ENCODE peak calls at places on chromosomes 6 and 20, in six cellular contexts. X is stomach, E is HepG2, K is SK-N-SH, T is transverse colon, F is suprapubic skin. P is an unnamed sample.

GRCh38 chr6:73712536-73712935 is 16.5 kb downstream of the CD109 start:
- DNase-seq in E (no peak), T (no peak), K (no peak), F (no peak), X (no peak), P (no peak)

GRCh38 chr6:43900560-43901329 is 130.7 kb downstream of the VEGFA start:
- DNase-seq in F (no peak), E (peak; percentile 57), X (no peak), K (no peak), T (no peak), P (no peak)

GRCh38 chr6:110412258-110412839 is 3.0 kb downstream of the DDO start:
- DNase-seq in X (no peak), E (no peak), K (no peak), T (no peak), F (no peak), P (no peak)

GRCh38 chr6:72620866-72621242 is 1.0 kb upstream of the KCNQ5 start:
- DNase-seq in T (no peak), F (no peak), K (peak; percentile 12), E (no peak), X (no peak), P (no peak)

GRCh38 chr20:15902493-15902892 is 670.8 kb downstream of the KIF16B start:
- DNase-seq in T (no peak), E (no peak), K (no peak), X (no peak), F (no peak), P (no peak)

GRCh38 chr6:2810092-2810671 is 31.5 kb downstream of the SERPINB1 start:
- DNase-seq in E (no peak), T (peak; percentile 64), X (peak; percentile 53), K (no peak), F (no peak), P (no peak)

GRCh38 chr20:43977962-43978361 is 63.3 kb downstream of the TOX2 start:
- DNase-seq in K (no peak), E (no peak), F (peak; percentile 4), T (no peak), X (no peak), P (no peak)

GRCh38 chr6:32293695-32294094 is 69.8 kb upstream of the NOTCH4 start:
- DNase-seq in T (no peak), E (no peak), F (no peak), K (no peak), X (no peak), P (no peak)

GRCh38 chr6:158071121-158072082 is 89.7 kb downstream of the SYNJ2 start:
- DNase-seq in T (no peak), F (no peak), E (no peak), X (no peak), K (peak; percentile 44), P (peak; percentile 51)

GRCh38 chr6:131387706-131388455 is 185.1 kb upstream of the ARG1 start:
- DNase-seq in X (no peak), K (no peak), T (no peak), E (no peak), F (no peak), P (no peak)

GRCh38 chr20:22232923-22233322 is 351.4 kb downstream of the FOXA2 start:
- DNase-seq in F (no peak), E (no peak), T (no peak), X (no peak), K (no peak), P (no peak)

GRCh38 chr6:95203153-95203754 is 374.1 kb upstream of the MANEA start:
- DNase-seq in F (no peak), X (no peak), T (no peak), E (peak; percentile 10), K (peak; percentile 40), P (no peak)

GRCh38 chr6:6885521-6886088 is 222.2 kb upstream of the RREB1 start:
- DNase-seq in F (peak; percentile 75), X (peak; percentile 38), E (no peak), K (no peak), T (peak; percentile 28), P (peak; percentile 73)

GRCh38 chr6:129749749-129750120 is 39.8 kb upstream of the ARHGAP18 start:
- DNase-seq in E (no peak), F (no peak), X (no peak), K (no peak), T (no peak), P (no peak)

GRCh38 chr20:6966721-6967120 is 199.2 kb downstream of the BMP2 start:
- DNase-seq in X (no peak), E (no peak), K (no peak), T (no peak), F (no peak), P (no peak)

GRCh38 chr6:24831771-24832718 is 33.3 kb upstream of the ARMH2 start:
- DNase-seq in K (no peak), F (no peak), E (no peak), T (no peak), X (no peak), P (no peak)
- TF ChIP-seq EP300 in K (no peak), F (no peak), E (no peak), T (no peak), X (no peak), P (no peak)

DNA sequence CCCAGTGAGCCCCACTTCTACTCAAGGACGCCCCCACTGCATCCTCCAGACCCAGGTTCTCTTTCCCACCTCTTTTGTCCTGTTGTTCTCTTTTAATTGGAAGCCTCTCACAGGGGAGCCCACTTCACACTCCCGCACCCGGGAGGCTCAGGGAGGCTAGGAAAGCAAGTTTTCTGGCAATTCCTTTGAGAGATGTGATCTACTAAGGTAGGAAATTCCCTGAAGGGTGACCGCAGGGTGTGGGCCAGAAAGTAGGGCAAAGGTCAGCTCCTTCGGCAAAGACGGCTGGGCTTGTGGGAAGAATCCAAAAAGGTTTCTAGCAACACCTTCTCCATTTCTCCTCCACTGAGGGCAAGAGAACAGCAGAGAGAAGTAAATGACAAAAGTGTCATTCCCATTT is 98.1 kb upstream of the PTPN1 start:
- DNase-seq in F (no peak), E (no peak), K (no peak), X (no peak), T (peak; percentile 54), P (no peak)
- H3K4me1 ChIP-seq in F (peaks cover 40% of the 10 kb centered on the region), E (peaks cover 91% of the 10 kb centered on the region), K (no peaks in the 10 kb centered on the region), X (peaks cover 50% of the 10 kb centered on the region), T (peaks cover 40% of the 10 kb centered on the region), P (peaks cover 28% of the 10 kb centered on the region)

GRCh38 chr20:45293041-45294002 is 13.3 kb upstream of the RBPJL start:
- DNase-seq in X (peak; percentile 86), E (peak; percentile 50), F (peak; percentile 93), K (peak; percentile 92), T (peak; percentile 89), P (peak; percentile 87)
- TF ChIP-seq POLR2AphosphoS5 in X (peak; percentile 8), E (no peak), F (no peak), K (no peak), T (no peak), P (no peak)

GRCh38 chr6:119312875-119313338 is 36.7 kb downstream of the MAN1A1 start:
- DNase-seq in E (peak; percentile 24), K (no peak), T (peak; percentile 15), X (no peak), F (no peak), P (no peak)
- TF ChIP-seq EP300 in E (peak; percentile 76), K (no peak), T (no peak), X (no peak), F (no peak), P (no peak)

DNA sequence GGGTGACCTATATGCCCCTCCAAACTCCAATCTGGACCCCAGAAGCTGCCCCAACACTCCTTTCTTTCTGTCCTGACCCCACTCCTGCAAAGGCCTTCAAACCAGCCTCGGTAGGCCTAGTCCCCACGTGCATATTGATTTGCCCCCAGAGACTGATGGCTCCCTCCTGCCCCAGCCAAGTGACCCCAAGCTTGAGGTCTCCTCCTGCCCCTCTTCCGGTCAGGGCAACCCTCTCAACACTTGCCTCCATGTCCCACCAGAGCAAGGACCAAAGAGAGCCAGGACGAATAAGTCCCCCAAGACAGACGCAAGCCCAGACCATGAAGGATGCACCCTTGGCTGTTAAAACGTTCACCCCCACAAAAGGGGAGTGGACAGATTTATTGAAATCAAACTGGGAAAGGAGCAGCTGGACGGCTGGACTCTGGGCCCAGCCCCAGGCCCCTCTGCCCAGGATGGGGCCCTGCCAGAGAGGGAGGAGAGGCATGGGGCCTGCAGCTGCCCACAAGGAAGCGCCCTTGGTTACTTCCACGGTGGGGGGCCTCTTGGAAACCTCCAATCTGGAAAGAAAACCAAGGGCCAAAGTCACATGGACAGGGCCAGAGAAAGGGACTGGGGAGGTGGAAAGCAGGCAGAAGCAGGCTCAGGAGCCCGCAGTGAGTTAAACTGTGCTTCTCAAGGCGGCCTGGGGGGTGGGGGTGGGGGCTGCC is 2.4 kb upstream of the SPEF1 start:
- DNase-seq in K (no peak), F (no peak), T (no peak), E (no peak), X (no peak), P (no peak)
- H3K4me1 ChIP-seq in K (peaks cover 27% of the 10 kb centered on the region), F (peaks cover 72% of the 10 kb centered on the region), T (peaks cover 37% of the 10 kb centered on the region), E (peaks cover 76% of the 10 kb centered on the region), X (peaks cover 68% of the 10 kb centered on the region), P (peaks cover 56% of the 10 kb centered on the region)

DNA sequence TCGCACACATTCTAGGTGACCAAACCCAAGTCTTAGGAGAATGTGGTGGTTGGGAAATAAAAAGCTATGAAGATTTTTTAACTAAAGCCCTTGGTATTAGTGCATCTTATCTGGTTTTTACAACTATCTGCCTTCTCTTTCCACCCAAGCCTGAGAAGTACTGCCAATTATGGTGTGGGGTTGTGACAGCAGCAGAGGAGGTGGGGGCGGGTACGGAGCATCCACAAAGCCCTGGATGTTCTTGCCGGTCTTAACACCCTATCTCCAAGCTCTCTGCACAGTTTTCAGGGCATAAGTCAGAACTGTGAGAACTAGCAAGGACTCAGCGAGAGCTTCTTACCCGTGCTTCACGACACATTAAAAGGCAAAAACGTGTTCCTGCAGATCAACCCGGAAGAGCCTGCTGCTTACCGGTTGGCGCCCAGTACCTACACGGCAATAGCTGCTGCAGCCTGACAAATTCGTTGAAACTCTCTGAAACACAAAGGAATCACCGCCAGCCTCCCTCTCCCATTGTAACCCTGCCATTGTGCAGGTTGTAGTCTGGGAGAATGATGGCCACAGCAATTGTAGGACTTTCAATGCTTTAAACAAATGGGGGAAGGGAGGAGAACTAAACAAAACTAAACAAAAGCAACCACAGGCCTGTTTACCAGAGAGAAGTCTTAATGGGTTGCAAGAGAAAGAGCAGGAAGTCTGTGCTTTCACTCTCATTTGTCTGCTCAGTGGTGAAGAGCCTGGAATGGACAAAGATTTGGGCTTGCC is 461.1 kb upstream of the JARID2 start:
- DNase-seq in E (no peak), X (no peak), K (no peak), F (no peak), T (no peak), P (no peak)
- TF ChIP-seq POLR2AphosphoS5 in E (no peak), X (no peak), K (no peak), F (no peak), T (no peak), P (no peak)

GRCh38 chr20:61314326-61315010 is 62.4 kb downstream of the CDH4 start:
- DNase-seq in T (no peak), E (no peak), X (no peak), K (no peak), F (no peak), P (no peak)
- TF ChIP-seq EP300 in T (no peak), E (no peak), X (no peak), K (no peak), F (no peak), P (no peak)

GRCh38 chr20:63546686-63547483 is 664 bp downstream of the SRMS start:
- DNase-seq in F (no peak), T (no peak), K (no peak), E (no peak), X (no peak), P (no peak)
- H3K4me1 ChIP-seq in F (peaks cover 22% of the 10 kb centered on the region), T (peaks cover 33% of the 10 kb centered on the region), K (no peaks in the 10 kb centered on the region), E (peaks cover 20% of the 10 kb centered on the region), X (peaks cover 20% of the 10 kb centered on the region), P (no peaks in the 10 kb centered on the region)

P was measured in sigmoid colon.